ENCODE peak calls at places on chromosomes 13 and 19, in nine cellular contexts. G is stomach, T is tibial nerve, R is testis, Z is heart left ventricle, O is HCT116, I is A549, D is transverse colon, N is body of pancreas. V is an unnamed sample.

GRCh38 chr19:48454150-48454730 is 1.1 kb upstream of the KCNJ14 start:
- DNase-seq in G (no peak), T (no peak), R (no peak), Z (no peak), O (no peak), I (no peak), D (no peak), N (no peak), V (no peak)

GRCh38 chr13:26168835-26169234 is 53.3 kb downstream of the RNF6 start:
- DNase-seq in G (no peak), T (no peak), R (no peak), Z (no peak), O (no peak), I (no peak), D (no peak), N (no peak), V (no peak)

GRCh38 chr19:35142531-35143230 is 374 bp upstream of the FXYD7 start:
- DNase-seq in G (peak; percentile 64), T (no peak), R (peak; percentile 60), Z (peak; percentile 55), O (no peak), I (peak; percentile 83), D (peak; percentile 67), N (peak; percentile 87), V (peak; percentile 73)

GRCh38 chr19:56163097-56163496 is 12.7 kb upstream of the GALP start:
- DNase-seq in G (no peak), T (no peak), R (no peak), Z (no peak), O (no peak), I (no peak), D (no peak), N (no peak), V (no peak)

GRCh38 chr13:102441085-102441484 is 39.2 kb upstream of the FGF14 start:
- DNase-seq in G (no peak), T (no peak), R (no peak), Z (no peak), O (no peak), I (no peak), D (no peak), N (no peak), V (no peak)

GRCh38 chr13:95656386-95657015 is 12.0 kb upstream of the DZIP1 start:
- DNase-seq in G (no peak), T (no peak), R (no peak), Z (no peak), O (no peak), I (no peak), D (no peak), N (no peak), V (no peak)

GRCh38 chr19:40247178-40247577 is 20.7 kb upstream of the CCNP start:
- DNase-seq in G (no peak), T (no peak), R (no peak), Z (no peak), O (no peak), I (no peak), D (no peak), N (no peak), V (no peak)

GRCh38 chr13:72823081-72823480 is 41.1 kb downstream of the PIBF1 start:
- DNase-seq in G (no peak), T (no peak), R (no peak), Z (no peak), O (no peak), I (no peak), D (no peak), N (no peak), V (no peak)

GRCh38 chr13:102846261-102847015 is 606 bp downstream of the ERCC5 start:
- DNase-seq in G (peak; percentile 40), T (no peak), R (peak; percentile 40), Z (peak; percentile 29), O (peak; percentile 8), I (peak; percentile 5), D (peak; percentile 60), N (peak; percentile 23), V (peak; percentile 62)

GRCh38 chr19:46366620-46367277 is 19.9 kb downstream of the PPP5C start:
- DNase-seq in G (no peak), T (no peak), R (no peak), Z (no peak), O (no peak), I (no peak), D (no peak), N (no peak), V (no peak)

GRCh38 chr13:78136966-78137365 is 218.3 kb upstream of the EDNRB start:
- DNase-seq in G (no peak), T (no peak), R (no peak), Z (no peak), O (no peak), I (no peak), D (no peak), N (no peak), V (no peak)

GRCh38 chr13:78129850-78130249 is 211.2 kb upstream of the EDNRB start:
- DNase-seq in G (no peak), T (no peak), R (no peak), Z (no peak), O (no peak), I (no peak), D (no peak), N (no peak), V (no peak)

GRCh38 chr13:78137404-78138142 is 218.9 kb upstream of the EDNRB start:
- DNase-seq in G (no peak), T (peak; percentile 27), R (peak; percentile 28), Z (no peak), O (peak; percentile 33), I (peak; percentile 6), D (no peak), N (no peak), V (no peak)

GRCh38 chr13:78133511-78133910 is 214.9 kb upstream of the EDNRB start:
- DNase-seq in G (no peak), T (no peak), R (no peak), Z (no peak), O (no peak), I (no peak), D (no peak), N (no peak), V (no peak)

GRCh38 chr13:78131811-78132210 is 213.2 kb upstream of the EDNRB start:
- DNase-seq in G (no peak), T (no peak), R (no peak), Z (no peak), O (no peak), I (no peak), D (no peak), N (no peak), V (no peak)
- TF ChIP-seq CTCF in G (no peak), T (no peak), R (peak; percentile 26), Z (no peak), O (peak; percentile 17), I (peak; percentile 20), D (no peak), N (no peak), V (no peak)

GRCh38 chr19:8370176-8371010 is 6.4 kb downstream of the ANGPTL4 start:
- DNase-seq in G (no peak), T (peak; percentile 56), R (peak; percentile 64), Z (no peak), O (no peak), I (no peak), D (no peak), N (no peak), V (no peak)

GRCh38 chr19:8366961-8367326 is 3.0 kb downstream of the ANGPTL4 start:
- DNase-seq in G (no peak), T (no peak), R (peak; percentile 41), Z (no peak), O (no peak), I (no peak), D (peak; percentile 30), N (peak; percentile 85), V (peak; percentile 55)

GRCh38 chr19:8368136-8368535 is 4.2 kb downstream of the ANGPTL4 start:
- DNase-seq in G (no peak), T (no peak), R (no peak), Z (no peak), O (no peak), I (no peak), D (no peak), N (no peak), V (no peak)

GRCh38 chr19:8366121-8366581 is 2.2 kb downstream of the ANGPTL4 start:
- DNase-seq in G (no peak), T (no peak), R (no peak), Z (no peak), O (no peak), I (no peak), D (no peak), N (peak; percentile 49), V (no peak)

GRCh38 chr19:8367327-8368001 is 3.5 kb downstream of the ANGPTL4 start:
- DNase-seq in G (peak; percentile 96), T (peak; percentile 80), R (peak; percentile 83), Z (peak; percentile 88), O (no peak), I (no peak), D (peak; percentile 87), N (peak; percentile 99), V (peak; percentile 41)
- TF ChIP-seq POLR2A in G (no peak), T (no peak), R (no peak), Z (no peak), O (no peak), I (no peak), D (no peak), N (peak; percentile 19), V (no peak)

DNA sequence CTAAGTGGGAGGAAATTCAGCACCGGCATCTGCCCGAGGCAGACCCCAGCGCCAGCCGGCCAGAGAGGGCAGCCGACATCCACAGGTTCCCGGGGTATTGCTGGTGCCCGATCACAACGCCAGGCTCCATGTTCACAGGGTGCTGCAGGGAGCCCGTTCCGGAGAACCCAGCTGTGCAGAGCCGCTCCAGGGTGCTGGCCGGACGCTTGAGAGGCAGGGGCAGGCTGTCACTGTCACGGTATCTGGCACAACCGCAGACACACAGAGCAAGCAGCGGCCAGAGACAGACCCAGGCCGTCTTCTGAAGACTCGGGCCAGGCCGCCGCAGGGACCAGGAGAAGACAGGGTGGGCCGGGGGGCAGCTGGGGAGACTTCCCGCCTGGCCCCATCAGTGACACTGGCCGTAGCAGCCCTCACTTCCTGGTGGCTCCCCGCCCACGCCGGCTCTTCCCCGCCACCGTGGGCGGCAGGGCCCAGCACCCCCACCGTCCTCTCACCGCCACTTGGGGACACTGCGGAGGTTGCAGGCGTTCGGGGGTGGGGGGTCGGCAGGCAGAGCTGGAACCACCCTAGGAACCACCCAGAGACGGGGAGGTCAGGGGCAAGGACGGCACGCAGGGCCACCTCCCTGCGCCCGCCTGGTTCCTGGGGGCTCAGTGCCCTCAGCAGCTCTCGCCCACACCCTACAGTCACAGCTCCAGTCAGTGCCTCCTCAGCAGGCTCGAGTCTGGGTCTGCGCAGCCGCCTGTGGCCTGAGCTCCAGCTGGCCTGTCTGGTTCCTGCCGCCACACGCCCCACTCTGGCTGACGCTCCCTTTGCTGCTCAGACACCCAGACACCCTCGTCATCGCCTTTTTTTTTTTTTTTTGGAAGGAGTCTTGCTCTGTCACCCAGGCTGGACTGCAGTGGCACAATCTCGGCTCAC is 3.8 kb downstream of the RNF126 start:
- DNase-seq in G (peak; percentile 39), T (no peak), R (peak; percentile 58), Z (peak; percentile 67), O (no peak), I (no peak), D (peak; percentile 54), N (no peak), V (no peak)
- H3K4me1 ChIP-seq in G (peaks cover 82% of the 10 kb centered on the region), T (peaks cover 3% of the 10 kb centered on the region), R (peaks cover 52% of the 10 kb centered on the region), Z (peaks cover 50% of the 10 kb centered on the region), O (peaks cover 23% of the 10 kb centered on the region), I (peaks cover 15% of the 10 kb centered on the region), D (peaks cover 50% of the 10 kb centered on the region), N (peaks cover 63% of the 10 kb centered on the region), V (peaks cover 60% of the 10 kb centered on the region)

DNA sequence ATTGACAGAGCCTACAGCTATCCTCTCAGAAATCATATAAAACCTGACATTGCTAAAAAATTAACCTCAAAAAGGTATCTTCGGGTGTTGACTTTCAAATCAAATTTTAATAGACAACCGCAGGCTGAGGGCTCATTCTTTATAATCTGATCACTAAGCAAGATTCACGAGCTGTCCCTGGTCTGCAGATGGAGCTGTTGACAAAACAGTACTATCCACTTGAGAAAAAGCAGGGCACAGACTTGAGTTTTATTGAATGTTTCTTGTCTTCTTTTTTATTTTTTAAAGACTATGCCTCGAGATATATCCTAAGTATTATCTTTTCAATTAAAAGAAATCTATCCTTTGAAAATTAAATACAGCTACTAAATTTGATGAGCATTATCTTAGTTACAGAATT is 540.5 kb downstream of the PCDH9 start:
- DNase-seq in G (no peak), T (no peak), R (peak; percentile 24), Z (no peak), O (no peak), I (no peak), D (no peak), N (no peak), V (no peak)
- TF ChIP-seq CTCF in G (no peak), T (no peak), R (no peak), Z (no peak), O (no peak), I (peak; percentile 33), D (no peak), N (no peak), V (no peak)